ENCODE peak calls at places on chromosomes 2 and 18, in ten cellular contexts. C, L, F, Q, A, H, K, X, J and M are unnamed samples.

GRCh38 chr2:233489666-233490065 is 76.9 kb downstream of the USP40 start:
- DNase-seq in J (no peak), A (no peak), C (peak), X (no peak), K (peak), Q (peak), H (peak), F (peak), L (no peak), M (no peak)

GRCh38 chr2:230671117-230671516 is 41.5 kb upstream of the CAB39 start:
- DNase-seq in H (peak), F (no peak), Q (no peak), A (no peak), X (no peak), J (no peak), K (peak), C (peak), L (no peak), M (no peak)

GRCh38 chr2:163736433-163737168 is 793 bp upstream of the FIGN start:
- DNase-seq in J (peak), C (peak), Q (peak), X (peak), H (peak), A (peak), K (peak), F (peak), L (no peak), M (peak)

GRCh38 chr2:127388423-127389164 is 819 bp upstream of the MAP3K2 start:
- DNase-seq in A (no peak), F (peak), L (no peak), X (no peak), J (no peak), H (peak), C (no peak), Q (peak), K (peak), M (peak)

GRCh38 chr2:162711832-162712540 is 126.6 kb downstream of the KCNH7 start:
- DNase-seq in A (no peak), C (no peak), X (no peak), Q (no peak), L (no peak), J (no peak), H (no peak), K (no peak), F (no peak), M (peak)

GRCh38 chr18:55853268-55853667 is 265.3 kb upstream of the TCF4 start:
- DNase-seq in K (no peak), F (no peak), J (no peak), C (no peak), L (no peak), X (no peak), H (no peak), Q (no peak), A (no peak), M (no peak)

GRCh38 chr2:40450066-40450841 is 1.6 kb downstream of the SLC8A1 start:
- DNase-seq in L (peak), A (peak), F (peak), Q (peak), J (no peak), H (peak), C (peak), K (peak), X (peak), M (peak)

GRCh38 chr2:227376911-227377396 is 2.2 kb downstream of the TM4SF20 start:
- DNase-seq in K (peak), J (no peak), Q (no peak), F (peak), H (peak), X (no peak), L (no peak), A (peak), C (no peak), M (peak)

GRCh38 chr2:163877316-163877715 is 141.5 kb upstream of the FIGN start:
- DNase-seq in X (no peak), A (no peak), F (peak), K (peak), Q (no peak), L (peak), H (peak), J (no peak), C (peak), M (peak)

GRCh38 chr2:8547284-8548064 is 134.4 kb upstream of the ID2 start:
- DNase-seq in K (no peak), A (no peak), J (peak), L (no peak), X (no peak), Q (no peak), F (no peak), H (no peak), C (no peak), M (no peak)

GRCh38 chr2:203532957-203533695 is 2.0 kb downstream of the RAPH1 start:
- DNase-seq in X (no peak), J (no peak), C (peak), A (no peak), K (peak), Q (peak), H (peak), L (no peak), F (peak), M (peak)

GRCh38 chr2:61759718-61760117 is 94.1 kb downstream of the FAM161A start:
- DNase-seq in H (peak), Q (no peak), C (no peak), J (no peak), L (no peak), K (peak), F (peak), A (no peak), X (no peak), M (no peak)

GRCh38 chr2:135820003-135820618 is 16.9 kb downstream of the LCT start:
- DNase-seq in K (peak), X (peak), A (no peak), C (peak), Q (no peak), F (no peak), H (peak), J (no peak), L (no peak), M (no peak)

GRCh38 chr18:26133652-26134051 is at the start of gene PSMA8:
- DNase-seq in K (peak), A (no peak), J (no peak), X (no peak), Q (no peak), L (no peak), H (no peak), F (peak), C (no peak), M (peak)

GRCh38 chr2:145957929-145958328 is 1438.0 kb upstream of the ZEB2 start:
- DNase-seq in H (peak), A (no peak), Q (no peak), J (no peak), C (peak), X (no peak), F (peak), K (peak), L (no peak), M (no peak)

GRCh38 chr18:62279561-62279960 is 45.5 kb upstream of the TNFRSF11A start:
- DNase-seq in L (no peak), A (peak), K (no peak), Q (no peak), F (no peak), X (no peak), C (no peak), J (no peak), H (no peak), M (peak)